ENCODE peak calls at places on chromosomes 5 and 9, in eight cellular contexts. U, L, Z, R, W, A, F and E are unnamed samples.

GRCh38 chr5:147055850-147056523 is 177.4 kb upstream of the PPP2R2B start:
- DNase-seq in U (no peak), L (peak; percentile 37), Z (no peak), R (peak; percentile 38), W (no peak), A (no peak), F (peak; percentile 18), E (no peak)

GRCh38 chr5:74541381-74541781 is 99.1 kb downstream of the ENC1 start:
- DNase-seq in U (peak; percentile 84), L (no peak), Z (no peak), R (no peak), W (no peak), A (no peak), F (no peak), E (no peak)

GRCh38 chr5:59021286-59021673 is 438.4 kb downstream of the RAB3C start:
- DNase-seq in U (peak; percentile 5), L (no peak), Z (no peak), R (no peak), W (no peak), A (no peak), F (no peak), E (peak; percentile 15)

GRCh38 chr5:169637856-169638190 is 748 bp downstream of the DOCK2 start:
- DNase-seq in U (no peak), L (no peak), Z (no peak), R (no peak), W (peak; percentile 86), A (peak; percentile 59), F (no peak), E (no peak)

GRCh38 chr9:120440791-120441190 is 139.2 kb downstream of the CDK5RAP2 start:
- DNase-seq in U (no peak), L (no peak), Z (no peak), R (no peak), W (no peak), A (no peak), F (no peak), E (no peak)

GRCh38 chr5:140043508-140043872 is 391 bp upstream of the NRG2 start:
- DNase-seq in U (peak; percentile 16), L (peak; percentile 77), Z (no peak), R (peak; percentile 81), W (no peak), A (no peak), F (peak; percentile 82), E (no peak)

GRCh38 chr5:172534229-172535169 is 80.2 kb upstream of the SH3PXD2B start:
- DNase-seq in U (peak; percentile 14), L (no peak), Z (peak; percentile 4), R (no peak), W (no peak), A (no peak), F (no peak), E (no peak)

GRCh38 chr5:16134204-16134603 is 45.4 kb downstream of the MARCHF11 start:
- DNase-seq in U (no peak), L (no peak), Z (no peak), R (no peak), W (no peak), A (no peak), F (no peak), E (no peak)

GRCh38 chr9:35771524-35771923 is 17.4 kb upstream of the MSMP start:
- DNase-seq in U (peak; percentile 69), L (no peak), Z (no peak), R (no peak), W (no peak), A (no peak), F (no peak), E (no peak)

GRCh38 chr9:9499546-9499945 is 1113.3 kb downstream of the PTPRD start:
- DNase-seq in U (no peak), L (no peak), Z (no peak), R (no peak), W (no peak), A (no peak), F (no peak), E (no peak)
- TF ChIP-seq EZH2phosphoT487 in U (no peak), L (no peak), Z (no peak), R (no peak), W (no peak), A (no peak), F (no peak), E (no peak)

GRCh38 chr9:110197330-110198187 is 10.4 kb downstream of the C9orf152 start:
- DNase-seq in U (no peak), L (no peak), Z (no peak), R (peak; percentile 17), W (no peak), A (no peak), F (no peak), E (no peak)
- TF ChIP-seq CTCF in U (peak; percentile 22), L (peak; percentile 15), Z (no peak), R (peak; percentile 57), W (no peak), A (no peak), F (peak; percentile 21), E (no peak)

GRCh38 chr5:143516249-143516648 is 112.8 kb upstream of the NR3C1 start:
- DNase-seq in U (no peak), L (no peak), Z (no peak), R (no peak), W (peak; percentile 13), A (peak; percentile 32), F (no peak), E (no peak)
- H3K4me1 ChIP-seq in U (no peaks in the 10 kb centered on the region), L (no peaks in the 10 kb centered on the region), Z (no peaks in the 10 kb centered on the region), R (no peaks in the 10 kb centered on the region), W (peaks cover 8% of the 10 kb centered on the region), A (peaks cover 69% of the 10 kb centered on the region), F (no peaks in the 10 kb centered on the region), E (no peaks in the 10 kb centered on the region)

DNA sequence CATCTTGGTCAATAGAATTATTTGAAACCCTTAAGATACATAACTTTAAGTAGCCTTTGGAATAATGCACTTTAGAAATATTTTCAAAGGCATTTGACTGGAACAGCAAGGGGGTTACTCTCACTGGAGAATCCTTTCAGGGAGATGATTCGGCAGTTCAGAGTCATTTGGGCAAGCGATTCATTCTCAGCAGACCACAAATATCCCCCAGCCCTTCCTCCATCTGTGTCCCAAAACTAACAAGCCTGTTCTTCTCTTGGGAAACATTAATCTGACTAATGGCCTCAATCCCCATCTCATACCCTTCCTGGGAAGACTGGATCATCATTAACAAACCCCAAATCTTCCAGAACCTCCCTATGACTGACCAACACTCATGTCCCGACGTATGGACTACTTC is 65.8 kb upstream of the S1PR3 start:
- DNase-seq in U (no peak), L (no peak), Z (no peak), R (no peak), W (no peak), A (no peak), F (no peak), E (no peak)
- TF ChIP-seq EZH2phosphoT487 in U (no peak), L (no peak), Z (no peak), R (no peak), W (no peak), A (no peak), F (no peak), E (no peak)

GRCh38 chr5:133968057-133968993 is at the start of gene C5orf15:
- DNase-seq in U (peak; percentile 95), L (peak; percentile 97), Z (peak; percentile 96), R (peak; percentile 99), W (peak; percentile 96), A (peak; percentile 96), F (peak; percentile 90), E (peak; percentile 97)
- TF ChIP-seq CTCF in U (no peak), L (peak; percentile 17), Z (peak; percentile 13), R (no peak), W (peak; percentile 17), A (no peak), F (peak; percentile 14), E (no peak)

GRCh38 chr9:134341306-134341705 is 15.1 kb downstream of the RXRA start:
- DNase-seq in U (no peak), L (no peak), Z (no peak), R (no peak), W (no peak), A (no peak), F (no peak), E (no peak)

GRCh38 chr9:134340475-134341186 is 14.4 kb downstream of the RXRA start:
- DNase-seq in U (no peak), L (no peak), Z (no peak), R (no peak), W (no peak), A (no peak), F (no peak), E (no peak)

GRCh38 chr9:134337469-134337868 is 11.2 kb downstream of the RXRA start:
- DNase-seq in U (no peak), L (no peak), Z (no peak), R (no peak), W (no peak), A (no peak), F (no peak), E (no peak)

GRCh38 chr9:134338394-134339182 is 12.3 kb downstream of the RXRA start:
- DNase-seq in U (no peak), L (no peak), Z (no peak), R (no peak), W (no peak), A (no peak), F (peak; percentile 79), E (no peak)

DNA sequence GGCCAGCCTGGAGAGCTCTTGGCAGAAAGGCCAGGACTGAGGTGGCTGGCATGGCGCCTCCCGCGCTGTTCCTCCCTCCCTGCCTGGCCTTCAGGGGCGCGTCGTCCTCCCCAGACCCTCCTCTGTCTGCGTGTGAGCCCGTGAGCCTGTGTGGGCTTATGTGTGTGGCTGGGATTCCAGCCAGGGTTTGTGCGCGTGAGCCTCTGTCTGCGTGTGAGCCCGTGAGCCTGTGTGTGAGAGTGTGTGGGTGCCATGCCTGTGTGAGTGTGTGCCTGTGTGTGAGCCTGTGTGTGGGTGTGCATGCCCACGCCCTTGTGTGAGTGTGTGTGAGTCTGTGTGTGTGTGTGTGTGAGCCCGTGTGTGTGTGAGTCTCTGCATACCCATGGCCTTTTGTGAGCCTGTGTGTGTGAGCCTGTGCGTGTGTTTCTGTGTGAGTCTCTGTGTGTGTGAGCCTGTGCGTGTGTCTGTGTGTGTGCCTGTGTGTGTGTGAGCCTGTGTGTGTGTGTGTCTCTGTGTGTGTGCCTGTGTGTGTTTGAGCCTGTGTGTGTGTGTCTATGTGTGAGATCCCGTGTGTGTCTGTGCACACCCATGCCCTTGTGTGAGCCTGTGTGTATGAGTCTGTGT is 13.0 kb downstream of the RXRA start:
- DNase-seq in U (no peak), L (no peak), Z (no peak), R (no peak), W (no peak), A (no peak), F (no peak), E (no peak)
- H3K4me1 ChIP-seq in U (no peaks in the 10 kb centered on the region), L (peaks cover 15% of the 10 kb centered on the region), Z (no peaks in the 10 kb centered on the region), R (no peaks in the 10 kb centered on the region), W (no peaks in the 10 kb centered on the region), A (no peaks in the 10 kb centered on the region), F (peaks cover 81% of the 10 kb centered on the region), E (peaks cover 46% of the 10 kb centered on the region)

DNA sequence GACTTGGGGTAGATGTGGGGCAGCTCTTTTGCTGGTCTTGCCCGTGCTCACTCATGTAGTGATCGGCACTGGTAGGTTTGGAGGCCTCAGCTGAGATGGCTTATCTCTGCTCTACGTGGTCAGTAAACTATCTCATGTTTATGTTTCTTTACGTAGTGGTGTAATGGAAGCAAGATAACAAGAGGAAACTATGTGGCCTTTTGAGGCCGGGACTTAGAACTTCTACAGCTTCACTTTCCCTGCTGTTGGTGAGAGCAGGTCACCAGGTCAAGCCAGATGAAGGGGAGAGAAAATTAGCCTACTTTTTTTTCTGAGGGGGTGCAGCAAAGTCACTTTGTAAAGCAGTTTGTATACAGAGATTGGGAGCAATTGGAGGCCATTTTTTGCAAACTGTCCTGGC is 8.5 kb downstream of the FOCAD start:
- DNase-seq in U (no peak), L (no peak), Z (no peak), R (no peak), W (no peak), A (no peak), F (no peak), E (peak; percentile 40)
- TF ChIP-seq EZH2phosphoT487 in U (no peak), L (no peak), Z (no peak), R (no peak), W (no peak), A (no peak), F (no peak), E (no peak)